ENCODE peak calls at places on chromosomes 3 and 15, in four cellular contexts. H is stimulated activated CD4-positive, alpha-beta T cell treated with anti-CD3 and anti-CD28 coated beads, Interleukin-4, amount 100 ng/mL, for 24 hours; E is neural progenitor cell; I is cardiac muscle cell. F is an unnamed sample.

GRCh38 chr3:29099296-29099695 is 181.6 kb upstream of the RBMS3 start:
- DNase-seq in H (no peak), E (no peak), I (peak), F (no peak)

GRCh38 chr3:69353492-69353891 is 32.4 kb downstream of the FRMD4B start:
- DNase-seq in H (no peak), E (no peak), I (peak), F (no peak)

GRCh38 chr3:11545186-11545851 is 98.4 kb downstream of the VGLL4 start:
- DNase-seq in H (no peak), E (no peak), I (no peak), F (no peak)

GRCh38 chr15:64452988-64453688 is 7.2 kb upstream of the ZNF609 start:
- DNase-seq in H (no peak), E (peak), I (peak), F (no peak)

GRCh38 chr3:152835311-152836102 is 576 bp downstream of the P2RY1 start:
- DNase-seq in H (no peak), E (peak), I (peak), F (peak)

GRCh38 chr3:23174426-23175039 is 28.6 kb upstream of the UBE2E2 start:
- DNase-seq in H (no peak), E (peak), I (peak), F (peak)

GRCh38 chr3:71408903-71409302 is 174.6 kb downstream of the FOXP1 start:
- DNase-seq in H (no peak), E (no peak), I (no peak), F (no peak)

GRCh38 chr3:192812736-192813383 is 85.5 kb upstream of the FGF12 start:
- DNase-seq in H (peak), E (peak), I (peak), F (peak)

GRCh38 chr15:33068531-33068990 is 126.0 kb downstream of the FMN1 start:
- DNase-seq in H (no peak), E (peak), I (no peak), F (peak)

GRCh38 chr15:76393614-76394013 is 57.0 kb downstream of the ISL2 start:
- DNase-seq in H (no peak), E (no peak), I (peak), F (peak)

GRCh38 chr3:142394921-142395622 is 52.8 kb downstream of the XRN1 start:
- DNase-seq in H (no peak), E (no peak), I (no peak), F (no peak)

F was measured in retina.